ENCODE peak calls at places on chromosomes 3 and 15, in nine cellular contexts. A, W, Q, G, L, E, O, D and K are unnamed samples.
A peak's percentile ranks its signal among the peaks of the same experiment; 100 is the strongest.

GRCh38 chr3:177157492-177157891 is 39.8 kb downstream of the TBL1XR1 start:
- DNase-seq in L (no peak), A (no peak), G (no peak), E (no peak), Q (no peak), O (no peak), W (no peak), D (no peak), K (no peak)

GRCh38 chr3:193977622-193978021 is 158.3 kb upstream of the HES1 start:
- DNase-seq in Q (no peak), A (no peak), E (no peak), W (no peak), L (no peak), G (no peak), D (no peak), O (no peak), K (no peak)

GRCh38 chr3:139640456-139640855 is 37.3 kb downstream of the NMNAT3 start:
- DNase-seq in O (no peak), G (no peak), L (no peak), E (no peak), Q (no peak), W (peak; percentile 12), D (no peak), A (no peak), K (no peak)

GRCh38 chr3:64270861-64271260 is 45.6 kb upstream of the PRICKLE2 start:
- DNase-seq in O (no peak), A (no peak), L (no peak), Q (no peak), G (no peak), E (no peak), D (no peak), W (no peak), K (no peak)

GRCh38 chr3:170117134-170117533 is 64.4 kb downstream of the PHC3 start:
- DNase-seq in A (peak; percentile 37), D (no peak), O (no peak), L (peak; percentile 26), G (no peak), W (peak; percentile 8), Q (peak; percentile 29), E (no peak), K (no peak)

GRCh38 chr3:26102376-26103110 is 312.7 kb downstream of the OXSM start:
- DNase-seq in Q (no peak), D (no peak), O (no peak), L (no peak), E (no peak), A (no peak), G (no peak), W (no peak), K (no peak)

GRCh38 chr3:10469406-10470119 is 35.8 kb downstream of the ATP2B2 start:
- DNase-seq in Q (no peak), G (no peak), A (no peak), O (no peak), D (no peak), W (no peak), E (no peak), L (no peak), K (no peak)

GRCh38 chr15:73965094-73965729 is 26.9 kb downstream of the STOML1 start:
- DNase-seq in L (no peak), G (no peak), W (no peak), D (peak; percentile 16), O (no peak), E (no peak), A (no peak), Q (no peak), K (no peak)

GRCh38 chr3:15794842-15795562 is 2.8 kb downstream of the ANKRD28 start:
- DNase-seq in W (no peak), L (peak; percentile 62), O (no peak), A (no peak), Q (peak; percentile 54), G (no peak), E (no peak), D (no peak), K (no peak)

GRCh38 chr3:156605686-156606605 is 51.0 kb upstream of the SSR3 start:
- DNase-seq in L (peak; percentile 88), D (no peak), O (no peak), E (no peak), Q (peak; percentile 85), W (peak; percentile 56), G (peak; percentile 28), A (no peak), K (peak; percentile 59)

GRCh38 chr3:138434276-138434874 is at the start of gene ESYT3:
- DNase-seq in E (peak; percentile 56), G (peak; percentile 67), O (peak; percentile 89), Q (peak; percentile 54), L (peak; percentile 53), D (peak; percentile 4), A (peak; percentile 58), W (peak; percentile 93), K (no peak)

GRCh38 chr3:20080956-20081554 is 40.8 kb downstream of the KAT2B start:
- DNase-seq in L (no peak), G (peak; percentile 49), O (peak; percentile 42), D (no peak), Q (peak; percentile 13), A (peak; percentile 12), W (peak; percentile 66), E (no peak), K (peak; percentile 88)

GRCh38 chr15:47383102-47383501 is 334.2 kb upstream of the SEMA6D start:
- DNase-seq in Q (no peak), L (no peak), A (no peak), W (peak; percentile 70), D (no peak), O (no peak), E (no peak), G (no peak), K (no peak)

GRCh38 chr3:189260556-189261493 is 89.1 kb downstream of the TPRG1 start:
- DNase-seq in L (no peak), G (peak; percentile 45), O (no peak), Q (no peak), W (no peak), A (no peak), D (no peak), E (peak; percentile 6), K (peak; percentile 21)

GRCh38 chr15:88717342-88718017 is 78.7 kb downstream of the ISG20 start:
- DNase-seq in O (no peak), E (no peak), L (no peak), G (no peak), Q (no peak), A (no peak), W (no peak), D (no peak), K (no peak)

GRCh38 chr3:66989860-66990696 is 8.0 kb upstream of the KBTBD8 start:
- DNase-seq in O (peak; percentile 1), L (no peak), E (no peak), D (no peak), A (peak; percentile 63), W (no peak), G (no peak), Q (peak; percentile 33), K (no peak)

GRCh38 chr3:185715091-185715490 is 109.8 kb downstream of the IGF2BP2 start:
- DNase-seq in L (no peak), D (no peak), G (no peak), O (no peak), A (no peak), W (peak; percentile 88), Q (no peak), E (no peak), K (no peak)

GRCh38 chr3:142941373-142942123 is 21.9 kb downstream of the PAQR9 start:
- DNase-seq in W (no peak), E (no peak), Q (no peak), G (no peak), D (no peak), L (no peak), O (no peak), A (no peak), K (no peak)

GRCh38 chr15:72141171-72142084 is 23.2 kb downstream of the SENP8 start:
- DNase-seq in E (no peak), A (no peak), O (no peak), L (no peak), Q (no peak), W (no peak), G (no peak), D (no peak), K (no peak)